ENCODE peak calls at places on chromosomes 13 and 19, in seven cellular contexts. One of them, this sample, is unnamed.

GRCh38 chr13:36163303-36163702 is 32.1 kb upstream of the DCLK1 start:
- DNase-seq in suprapubic skin: no peak
- DNase-seq in K562: no peak
- DNase-seq in Peyer's patch: no peak
- DNase-seq in NB4: no peak
- DNase-seq in right lobe of liver: no peak
- DNase-seq in IMR-90: no peak
- DNase-seq in this sample: no peak

GRCh38 chr19:1013218-1013617 is 7.7 kb downstream of the TMEM259 start:
- DNase-seq in suprapubic skin: no peak
- DNase-seq in K562: no peak
- DNase-seq in Peyer's patch: no peak
- DNase-seq in NB4: no peak
- DNase-seq in right lobe of liver: no peak
- DNase-seq in IMR-90: no peak
- DNase-seq in this sample: no peak

GRCh38 chr19:14081797-14082674 is 3.5 kb downstream of the C19orf67 start:
- DNase-seq in suprapubic skin: no peak
- DNase-seq in K562: no peak
- DNase-seq in Peyer's patch: no peak
- DNase-seq in NB4: no peak
- DNase-seq in right lobe of liver: peak; percentile 60
- DNase-seq in IMR-90: peak; percentile 27
- DNase-seq in this sample: no peak

GRCh38 chr19:40055832-40056504 is at the start of gene ZNF780B:
- DNase-seq in suprapubic skin: peak; percentile 80
- DNase-seq in K562: peak; percentile 72
- DNase-seq in Peyer's patch: peak; percentile 88
- DNase-seq in NB4: peak; percentile 80
- DNase-seq in right lobe of liver: peak; percentile 64
- DNase-seq in IMR-90: peak; percentile 47
- DNase-seq in this sample: peak; percentile 64

GRCh38 chr19:14786421-14786851 is 8.1 kb upstream of the ADGRE2 start:
- DNase-seq in suprapubic skin: peak; percentile 74
- DNase-seq in K562: peak; percentile 68
- DNase-seq in Peyer's patch: no peak
- DNase-seq in NB4: peak; percentile 34
- DNase-seq in right lobe of liver: peak; percentile 45
- DNase-seq in IMR-90: no peak
- DNase-seq in this sample: peak; percentile 45

GRCh38 chr13:29640665-29641064 is 45.2 kb upstream of the SLC7A1 start:
- DNase-seq in suprapubic skin: no peak
- DNase-seq in K562: no peak
- DNase-seq in Peyer's patch: no peak
- DNase-seq in NB4: no peak
- DNase-seq in right lobe of liver: no peak
- DNase-seq in IMR-90: no peak
- DNase-seq in this sample: no peak

GRCh38 chr13:25929816-25930215 is 122.0 kb downstream of the SHISA2 start:
- DNase-seq in suprapubic skin: no peak
- DNase-seq in K562: no peak
- DNase-seq in Peyer's patch: no peak
- DNase-seq in NB4: no peak
- DNase-seq in right lobe of liver: no peak
- DNase-seq in IMR-90: no peak
- DNase-seq in this sample: no peak

GRCh38 chr13:94088742-94089141 is 390.7 kb downstream of the DCT start:
- DNase-seq in suprapubic skin: no peak
- DNase-seq in K562: no peak
- DNase-seq in Peyer's patch: no peak
- DNase-seq in NB4: no peak
- DNase-seq in right lobe of liver: no peak
- DNase-seq in IMR-90: no peak
- DNase-seq in this sample: no peak

GRCh38 chr19:2255982-2256685 is at the start of gene JSRP1:
- DNase-seq in suprapubic skin: no peak
- DNase-seq in K562: no peak
- DNase-seq in Peyer's patch: peak; percentile 47
- DNase-seq in NB4: no peak
- DNase-seq in right lobe of liver: no peak
- DNase-seq in IMR-90: no peak
- DNase-seq in this sample: no peak

GRCh38 chr19:55624109-55625003 is at the start of gene ZNF784:
- DNase-seq in suprapubic skin: peak; percentile 96
- DNase-seq in K562: peak; percentile 97
- DNase-seq in Peyer's patch: peak; percentile 94
- DNase-seq in NB4: peak; percentile 86
- DNase-seq in right lobe of liver: peak; percentile 94
- DNase-seq in IMR-90: peak; percentile 90
- DNase-seq in this sample: peak; percentile 99
- TF ChIP-seq POLR2A in suprapubic skin: no peak
- TF ChIP-seq POLR2A in K562: peak; percentile 87
- TF ChIP-seq POLR2A in Peyer's patch: peak; percentile 40
- TF ChIP-seq POLR2A in NB4: peak; percentile 44
- TF ChIP-seq POLR2A in right lobe of liver: peak; percentile 47
- TF ChIP-seq POLR2A in IMR-90: peak; percentile 85
- TF ChIP-seq POLR2A in this sample: no peak

GRCh38 chr13:19633340-19634128 is at the start of gene MPHOSPH8:
- DNase-seq in suprapubic skin: peak; percentile 97
- DNase-seq in K562: peak; percentile 95
- DNase-seq in Peyer's patch: peak; percentile 94
- DNase-seq in NB4: peak; percentile 98
- DNase-seq in right lobe of liver: peak; percentile 95
- DNase-seq in IMR-90: peak; percentile 94
- DNase-seq in this sample: peak; percentile 99
- TF ChIP-seq POLR2A in suprapubic skin: peak; percentile 75
- TF ChIP-seq POLR2A in K562: peak; percentile 79
- TF ChIP-seq POLR2A in Peyer's patch: peak; percentile 51
- TF ChIP-seq POLR2A in NB4: peak; percentile 82
- TF ChIP-seq POLR2A in right lobe of liver: peak; percentile 76
- TF ChIP-seq POLR2A in IMR-90: no peak
- TF ChIP-seq POLR2A in this sample: peak; percentile 74

GRCh38 chr19:43465468-43466120 is at the start of gene LYPD3:
- DNase-seq in suprapubic skin: peak; percentile 86
- DNase-seq in K562: no peak
- DNase-seq in Peyer's patch: no peak
- DNase-seq in NB4: no peak
- DNase-seq in right lobe of liver: peak; percentile 40
- DNase-seq in IMR-90: peak; percentile 31
- DNase-seq in this sample: peak; percentile 76
- TF ChIP-seq POLR2A in suprapubic skin: peak; percentile 45
- TF ChIP-seq POLR2A in K562: no peak
- TF ChIP-seq POLR2A in Peyer's patch: no peak
- TF ChIP-seq POLR2A in NB4: no peak
- TF ChIP-seq POLR2A in right lobe of liver: no peak
- TF ChIP-seq POLR2A in IMR-90: no peak
- TF ChIP-seq POLR2A in this sample: no peak

GRCh38 chr13:57799624-57800023 is 168.1 kb downstream of the PCDH17 start:
- DNase-seq in suprapubic skin: no peak
- DNase-seq in K562: no peak
- DNase-seq in Peyer's patch: no peak
- DNase-seq in NB4: no peak
- DNase-seq in right lobe of liver: no peak
- DNase-seq in IMR-90: no peak
- DNase-seq in this sample: no peak
- TF ChIP-seq POLR2A in suprapubic skin: no peak
- TF ChIP-seq POLR2A in K562: no peak
- TF ChIP-seq POLR2A in Peyer's patch: no peak
- TF ChIP-seq POLR2A in NB4: no peak
- TF ChIP-seq POLR2A in right lobe of liver: no peak
- TF ChIP-seq POLR2A in IMR-90: no peak
- TF ChIP-seq POLR2A in this sample: no peak